ENCODE peak calls at places on chromosomes 7 and 10, in six cellular contexts. T is endodermal cell, F is NCI-H748 treated with DMSO at 0.1 percent for 48 hours, O is T-helper 1 cell, L is stomach, G is HT-29. S is an unnamed sample.

GRCh38 chr10:90148121-90148855 is 446.9 kb downstream of the KIF20B start:
- DNase-seq in T (no peak), F (peak), O (no peak), L (no peak), G (peak), S (no peak)

GRCh38 chr10:47049906-47050305 is 138.7 kb downstream of the PTPN20 start:
- DNase-seq in T (peak), F (no peak), O (no peak), L (peak), G (no peak), S (peak)

GRCh38 chr10:51564896-51565505 is 134.4 kb downstream of the CSTF2T start:
- DNase-seq in T (no peak), F (no peak), O (no peak), L (no peak), G (no peak), S (no peak)

GRCh38 chr10:60346661-60347060 is 43.0 kb downstream of the ANK3 start:
- DNase-seq in T (no peak), F (no peak), O (no peak), L (no peak), G (no peak), S (no peak)

GRCh38 chr10:17617031-17617911 is at the start of gene HACD1:
- DNase-seq in T (peak), F (peak), O (peak), L (peak), G (peak), S (peak)

GRCh38 chr10:110764793-110765512 is 106.8 kb upstream of the PDCD4 start:
- DNase-seq in T (no peak), F (no peak), O (no peak), L (no peak), G (no peak), S (no peak)

GRCh38 chr10:18233775-18234174 is 93.6 kb downstream of the CACNB2 start:
- DNase-seq in T (peak), F (peak), O (no peak), L (no peak), G (no peak), S (peak)

GRCh38 chr7:11170863-11171568 is 197.3 kb downstream of the PHF14 start:
- DNase-seq in T (no peak), F (no peak), O (no peak), L (no peak), G (no peak), S (no peak)

GRCh38 chr10:25547391-25547790 is 372.6 kb downstream of the GPR158 start:
- DNase-seq in T (no peak), F (no peak), O (no peak), L (no peak), G (peak), S (no peak)

GRCh38 chr10:61757525-61758397 is 95.0 kb downstream of the CABCOCO1 start:
- DNase-seq in T (no peak), F (no peak), O (no peak), L (no peak), G (peak), S (no peak)